ENCODE peak calls at places on chromosomes 11 and 22, in five cellular contexts. D is HEK293T, G is bronchial epithelial cell, O is adipocyte, Y is dermis microvascular lymphatic vessel endothelial cell. N is an unnamed sample.

GRCh38 chr11:11961399-11962028 is 46.9 kb downstream of the DKK3 start:
- DNase-seq in D (no peak), G (peak; percentile 55), O (no peak), Y (no peak), N (no peak)

GRCh38 chr11:91538065-91538464 is 686.6 kb upstream of the FAT3 start:
- DNase-seq in D (no peak), G (no peak), O (no peak), Y (no peak), N (no peak)

GRCh38 chr11:121237686-121238658 is 54.6 kb upstream of the SC5D start:
- DNase-seq in D (no peak), G (peak; percentile 62), O (no peak), Y (no peak), N (no peak)

GRCh38 chr11:22244986-22245592 is 52.2 kb downstream of the ANO5 start:
- DNase-seq in D (peak; percentile 54), G (peak; percentile 45), O (peak; percentile 75), Y (peak; percentile 5), N (peak; percentile 44)

GRCh38 chr22:31142285-31142684 is 2.0 kb upstream of the PLA2G3 start:
- DNase-seq in D (no peak), G (peak; percentile 49), O (no peak), Y (no peak), N (no peak)

GRCh38 chr11:111378773-111379499 is at the start of gene POU2AF1:
- DNase-seq in D (no peak), G (no peak), O (peak; percentile 59), Y (no peak), N (no peak)

GRCh38 chr11:76640540-76640939 is 30.0 kb downstream of the LRRC32 start:
- DNase-seq in D (no peak), G (no peak), O (no peak), Y (no peak), N (no peak)

GRCh38 chr11:96012086-96012824 is 88.3 kb upstream of the MTMR2 start:
- DNase-seq in D (peak; percentile 22), G (peak; percentile 75), O (peak; percentile 60), Y (peak; percentile 69), N (no peak)

GRCh38 chr11:11265994-11266606 is 87.0 kb downstream of the CSNK2A3 start:
- DNase-seq in D (peak; percentile 78), G (peak; percentile 50), O (peak; percentile 42), Y (no peak), N (peak; percentile 61)

GRCh38 chr11:126083829-126084607 is 21.4 kb upstream of the CDON start:
- DNase-seq in D (no peak), G (no peak), O (no peak), Y (no peak), N (no peak)